ENCODE peak calls at places on chromosomes 6 and 20, in four cellular contexts. C, P, I and O are unnamed samples.

GRCh38 chr6:170243386-170243785 is 47.5 kb downstream of the DLL1 start:
- DNase-seq in I (no peak), C (no peak), P (no peak), O (no peak)

GRCh38 chr6:22025468-22026159 is 271.2 kb downstream of the PRL start:
- DNase-seq in P (peak), I (no peak), C (peak), O (peak)

GRCh38 chr20:14838663-14839650 is 501.5 kb upstream of the FLRT3 start:
- DNase-seq in I (no peak), C (no peak), P (peak), O (no peak)

GRCh38 chr6:116108836-116109235 is 8.2 kb downstream of the NT5DC1 start:
- DNase-seq in C (no peak), P (no peak), I (no peak), O (no peak)

GRCh38 chr6:22737331-22737730 is 168.0 kb downstream of the HDGFL1 start:
- DNase-seq in C (no peak), I (no peak), P (peak), O (peak)

GRCh38 chr20:63873477-63873971 is 8.5 kb downstream of the TPD52L2 start:
- DNase-seq in I (no peak), C (no peak), P (no peak), O (peak)

GRCh38 chr6:137241481-137242011 is 22.4 kb upstream of the IFNGR1 start:
- DNase-seq in I (peak), C (no peak), P (no peak), O (peak)

GRCh38 chr6:72551470-72551869 is 70.4 kb upstream of the KCNQ5 start:
- DNase-seq in I (no peak), C (no peak), P (no peak), O (no peak)

GRCh38 chr6:49911252-49911651 is 44.9 kb upstream of the CRISP1 start:
- DNase-seq in C (no peak), P (no peak), I (no peak), O (no peak)

GRCh38 chr6:88339816-88340215 is 173.7 kb upstream of the CNR1 start:
- DNase-seq in C (no peak), I (no peak), P (no peak), O (no peak)
- TF ChIP-seq RAD21 in C (no peak), I (no peak), P (no peak), O (no peak)

GRCh38 chr20:32514760-32515159 is 70.4 kb downstream of the NOL4L start:
- DNase-seq in C (no peak), I (no peak), P (no peak), O (no peak)
- TF ChIP-seq JUNB in C (no peak), I (no peak), P (no peak), O (no peak)

DNA sequence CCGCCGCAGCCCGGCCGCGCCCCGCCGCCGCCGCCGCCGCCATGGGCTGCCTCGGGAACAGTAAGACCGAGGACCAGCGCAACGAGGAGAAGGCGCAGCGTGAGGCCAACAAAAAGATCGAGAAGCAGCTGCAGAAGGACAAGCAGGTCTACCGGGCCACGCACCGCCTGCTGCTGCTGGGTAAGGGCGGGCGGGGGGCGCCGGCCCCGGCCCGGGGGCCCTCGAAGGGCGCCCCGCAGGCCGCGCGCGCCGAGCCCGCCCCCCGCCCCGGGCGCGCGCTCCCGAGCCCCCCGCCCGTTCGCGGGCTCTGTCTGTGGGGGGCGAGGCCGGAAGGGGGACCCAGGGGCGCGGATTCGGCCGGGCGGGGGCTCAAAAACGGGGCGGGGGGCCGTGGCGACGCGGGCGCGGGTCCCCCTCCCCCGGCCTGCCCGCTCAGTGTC is 39.2 kb downstream of the GNAS start:
- DNase-seq in C (peak), I (no peak), P (no peak), O (peak)
- TF ChIP-seq MYC in C (no peak), I (no peak), P (no peak), O (no peak)

GRCh38 chr6:150081702-150082101 is 12.8 kb upstream of the ULBP3 start:
- DNase-seq in I (no peak), C (no peak), P (no peak), O (no peak)

GRCh38 chr6:150076196-150076893 is 7.4 kb upstream of the ULBP3 start:
- DNase-seq in I (no peak), P (no peak), C (no peak), O (peak)

GRCh38 chr6:150078788-150079187 is 9.9 kb upstream of the ULBP3 start:
- DNase-seq in C (no peak), I (no peak), P (no peak), O (no peak)

GRCh38 chr6:150074651-150075416 is 5.9 kb upstream of the ULBP3 start:
- DNase-seq in I (no peak), P (no peak), C (no peak), O (no peak)

GRCh38 chr6:150079604-150080003 is 10.7 kb upstream of the ULBP3 start:
- DNase-seq in I (no peak), C (no peak), P (no peak), O (no peak)
- TF ChIP-seq RAD21 in I (no peak), C (no peak), P (no peak), O (no peak)

DNA sequence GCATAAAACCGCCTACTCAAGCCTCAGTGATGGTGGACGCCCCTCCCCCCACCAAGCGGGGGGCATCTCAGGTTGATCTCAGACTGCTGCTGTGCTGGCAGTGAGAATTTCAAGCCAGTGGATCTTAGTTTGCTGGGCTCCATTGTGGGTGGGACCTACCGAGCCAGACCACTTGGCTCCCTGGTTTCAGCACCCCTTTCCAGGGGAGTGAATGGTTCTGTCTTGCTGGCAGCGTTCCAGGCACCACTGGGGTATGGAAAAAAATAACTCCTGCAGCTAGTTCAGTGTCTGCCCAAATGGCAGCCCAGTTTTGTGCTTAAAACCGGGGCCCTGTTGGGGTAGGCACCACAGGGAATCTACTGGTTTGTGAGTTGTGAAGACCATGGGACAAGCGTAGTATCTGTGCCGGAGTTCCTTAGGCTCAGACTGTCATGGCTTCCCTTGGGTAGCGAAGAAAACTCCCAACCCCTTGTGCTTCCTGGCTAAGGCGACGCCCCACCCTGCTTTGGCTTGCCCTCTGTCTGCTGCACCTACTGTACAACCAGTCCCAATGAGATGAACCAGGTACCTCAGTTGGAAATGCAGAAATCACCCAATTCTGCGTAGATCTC is 1334.5 kb upstream of the ADGRB3 start:
- DNase-seq in C (no peak), P (no peak), I (no peak), O (no peak)
- TF ChIP-seq JUNB in C (no peak), P (no peak), I (no peak), O (no peak)

DNA sequence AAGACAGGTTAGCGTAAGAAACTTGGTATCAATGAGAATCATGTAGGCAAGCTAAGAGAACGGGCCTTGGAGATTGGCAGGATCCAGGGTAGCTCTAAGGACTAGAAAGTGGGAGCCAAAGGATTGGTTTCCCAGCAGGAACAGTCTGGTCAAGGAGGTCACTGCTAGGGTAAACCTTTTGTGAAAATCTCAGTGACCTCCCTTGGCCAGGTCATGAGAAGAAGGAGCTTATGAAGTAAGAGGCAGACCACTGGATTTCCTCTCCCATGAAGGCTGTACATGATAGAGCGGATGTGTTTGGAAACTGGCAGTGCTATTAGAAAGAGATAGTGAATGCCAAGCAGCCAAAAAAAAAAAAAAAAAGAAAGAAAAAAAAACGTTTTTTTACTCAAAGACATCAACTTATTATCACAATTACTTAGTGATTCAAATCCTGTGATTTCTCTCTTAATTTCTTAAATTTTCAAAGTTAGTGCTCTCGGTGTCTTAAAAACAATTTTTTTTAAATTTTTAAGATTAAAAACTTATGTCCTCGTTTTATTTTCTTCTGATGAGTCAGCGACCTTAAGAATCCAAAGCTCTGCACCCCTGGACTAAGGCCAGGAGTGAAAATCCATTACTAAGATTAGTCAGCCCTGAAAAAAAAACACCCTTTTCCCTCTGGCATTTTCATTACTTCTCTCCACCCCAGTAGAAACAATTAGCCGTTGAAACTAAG is 85.9 kb upstream of the CARMIL1 start:
- DNase-seq in I (no peak), P (no peak), C (no peak), O (peak)
- TF ChIP-seq MYC in I (no peak), P (no peak), C (no peak), O (no peak)

GRCh38 chr6:118630067-118630466 is 21.3 kb downstream of the CEP85L start:
- DNase-seq in I (no peak), C (peak), P (no peak), O (no peak)
- TF ChIP-seq RAD21 in I (no peak), C (no peak), P (no peak), O (no peak)

GRCh38 chr6:157002795-157003194 is 225.6 kb downstream of the ARID1B start:
- DNase-seq in C (no peak), P (no peak), I (no peak), O (no peak)
- TF ChIP-seq JUNB in C (no peak), P (no peak), I (no peak), O (no peak)

GRCh38 chr6:111030008-111031006 is 48.5 kb downstream of the RPF2 start:
- DNase-seq in P (no peak), C (no peak), I (no peak), O (no peak)

GRCh38 chr6:111031151-111031550 is 49.3 kb downstream of the RPF2 start:
- DNase-seq in P (no peak), I (no peak), C (no peak), O (no peak)

GRCh38 chr6:111027219-111027618 is 45.4 kb downstream of the RPF2 start:
- DNase-seq in P (no peak), I (no peak), C (no peak), O (peak)

GRCh38 chr6:111033628-111034289 is 51.9 kb downstream of the RPF2 start:
- DNase-seq in P (no peak), C (no peak), I (no peak), O (no peak)

DNA sequence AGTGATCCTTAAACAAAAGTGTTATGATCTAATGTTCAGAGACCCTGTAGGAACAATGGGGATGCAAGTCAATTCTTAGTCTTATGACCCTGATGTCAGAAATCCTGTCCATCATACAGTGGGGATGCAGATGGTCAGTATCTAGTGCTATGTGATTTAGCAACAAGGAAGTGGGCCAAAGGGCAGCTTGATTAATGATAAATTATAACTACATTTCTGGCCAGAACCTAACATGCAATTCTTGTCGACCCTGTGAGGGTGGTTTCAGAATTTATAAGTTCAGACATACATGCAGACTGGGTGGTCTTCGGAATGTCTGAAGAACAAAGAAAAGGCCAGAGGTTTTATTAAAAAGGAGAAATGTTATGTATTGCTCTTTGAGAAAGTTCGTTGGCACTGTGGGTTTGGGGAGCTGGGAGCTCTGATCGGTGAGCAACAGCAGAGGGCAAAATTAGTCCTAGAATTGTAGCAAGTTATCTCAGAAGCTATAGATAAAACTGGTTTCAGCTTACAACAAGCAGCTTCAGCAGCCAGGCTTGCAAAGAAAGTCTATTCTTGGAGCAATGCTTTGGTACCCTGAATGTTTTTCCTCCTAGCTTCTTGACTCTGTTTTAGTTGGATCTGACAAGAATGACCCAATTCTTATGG is 50.8 kb downstream of the RPF2 start:
- DNase-seq in C (no peak), I (no peak), P (no peak), O (no peak)
- TF ChIP-seq MYC in C (no peak), I (no peak), P (no peak), O (no peak)